ENCODE peak calls at places on chromosomes 6 and 20, in seven cellular contexts. R, V, L, W, F, S and Y are unnamed samples.
A peak's percentile ranks its signal among the peaks of the same experiment; 100 is the strongest.

GRCh38 chr6:90175627-90176538 is 120.8 kb downstream of the BACH2 start:
- DNase-seq in R (no peak), V (no peak), L (no peak), W (no peak), F (no peak), S (no peak), Y (no peak)

GRCh38 chr20:57469418-57470211 is 55.3 kb downstream of the CTCFL start:
- DNase-seq in R (no peak), V (no peak), L (no peak), W (no peak), F (no peak), S (peak; percentile 84), Y (no peak)

GRCh38 chr20:31663838-31664695 is 26.4 kb downstream of the COX4I2 start:
- DNase-seq in R (peak; percentile 79), V (no peak), L (no peak), W (no peak), F (no peak), S (no peak), Y (no peak)

GRCh38 chr20:50587291-50587961 is 77.2 kb downstream of the PTPN1 start:
- DNase-seq in R (no peak), V (no peak), L (no peak), W (no peak), F (no peak), S (no peak), Y (no peak)

GRCh38 chr6:110360671-110361070 is 2.5 kb upstream of the METTL24 start:
- DNase-seq in R (no peak), V (no peak), L (no peak), W (no peak), F (no peak), S (no peak), Y (no peak)

GRCh38 chr20:49593441-49594142 is 25.7 kb upstream of the PTGIS start:
- DNase-seq in R (no peak), V (no peak), L (no peak), W (no peak), F (no peak), S (no peak), Y (no peak)

GRCh38 chr6:49202923-49203322 is 260.1 kb downstream of the MMUT start:
- DNase-seq in R (no peak), V (no peak), L (no peak), W (no peak), F (no peak), S (no peak), Y (no peak)

GRCh38 chr6:15413558-15414257 is 167.8 kb downstream of the JARID2 start:
- DNase-seq in R (no peak), V (no peak), L (no peak), W (no peak), F (no peak), S (no peak), Y (peak; percentile 53)

GRCh38 chr6:20542927-20543602 is 8.8 kb downstream of the CDKAL1 start:
- DNase-seq in R (no peak), V (no peak), L (peak; percentile 77), W (peak; percentile 90), F (no peak), S (no peak), Y (no peak)

GRCh38 chr20:57535297-57535696 is 10.4 kb upstream of the CTCFL start:
- DNase-seq in R (no peak), V (no peak), L (no peak), W (no peak), F (no peak), S (no peak), Y (no peak)

GRCh38 chr6:165725201-165725600 is 62.2 kb upstream of the PDE10A start:
- DNase-seq in R (no peak), V (no peak), L (no peak), W (no peak), F (no peak), S (no peak), Y (no peak)

GRCh38 chr20:25039697-25040437 is 18.1 kb downstream of the ACSS1 start:
- DNase-seq in R (peak; percentile 61), V (peak; percentile 94), L (no peak), W (peak; percentile 67), F (peak; percentile 87), S (peak; percentile 92), Y (no peak)

GRCh38 chr20:36214684-36215256 is 21.5 kb upstream of the AAR2 start:
- DNase-seq in R (peak; percentile 20), V (no peak), L (peak; percentile 22), W (peak; percentile 19), F (no peak), S (no peak), Y (peak; percentile 52)

GRCh38 chr6:28710466-28711191 is 184.9 kb downstream of the GPX5 start:
- DNase-seq in R (peak; percentile 48), V (no peak), L (peak; percentile 91), W (no peak), F (no peak), S (no peak), Y (no peak)

GRCh38 chr6:70411948-70412796 is 1.1 kb upstream of the FAM135A start:
- DNase-seq in R (no peak), V (no peak), L (no peak), W (no peak), F (no peak), S (no peak), Y (no peak)

GRCh38 chr6:42692151-42692911 is 30.1 kb downstream of the PRPH2 start:
- DNase-seq in R (no peak), V (no peak), L (no peak), W (peak; percentile 60), F (no peak), S (peak; percentile 55), Y (no peak)

GRCh38 chr20:59125909-59126308 is 37.7 kb upstream of the ZNF831 start:
- DNase-seq in R (no peak), V (no peak), L (no peak), W (no peak), F (no peak), S (no peak), Y (no peak)

GRCh38 chr6:105077592-105078463 is 102.0 kb downstream of the POPDC3 start:
- DNase-seq in R (peak; percentile 57), V (no peak), L (no peak), W (peak; percentile 72), F (no peak), S (no peak), Y (no peak)

GRCh38 chr20:792248-792647 is 23.9 kb upstream of the SLC52A3 start:
- DNase-seq in R (no peak), V (no peak), L (no peak), W (no peak), F (no peak), S (no peak), Y (no peak)
- H3K27me3 ChIP-seq in R (no peaks in the 10 kb centered on the region), V (no peaks in the 10 kb centered on the region), L (peaks cover 11% of the 10 kb centered on the region), W (no peaks in the 10 kb centered on the region), F (no peaks in the 10 kb centered on the region), S (no peaks in the 10 kb centered on the region), Y (no peaks in the 10 kb centered on the region)

DNA sequence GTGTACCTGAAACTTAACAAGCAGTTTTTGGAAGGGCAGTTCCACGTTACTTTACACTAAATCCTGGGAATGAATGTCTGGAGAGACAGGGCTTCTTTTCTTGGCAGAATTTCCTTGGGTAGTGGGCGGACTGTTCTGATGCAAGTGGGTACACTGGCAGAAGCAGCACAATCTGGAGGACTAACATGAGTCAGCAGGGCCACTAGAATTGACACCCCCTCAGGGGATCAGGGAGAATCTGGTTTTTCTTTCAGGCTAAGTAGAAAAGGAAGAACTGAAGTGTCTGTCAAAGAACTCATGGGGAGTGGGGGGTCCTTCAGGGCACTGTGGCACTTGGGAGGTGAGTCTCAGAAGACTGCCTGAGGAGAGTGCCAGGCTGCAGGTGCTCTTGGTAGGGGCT is 34.6 kb downstream of the PANK2 start:
- DNase-seq in R (no peak), V (no peak), L (no peak), W (no peak), F (no peak), S (no peak), Y (no peak)
- H3K36me3 ChIP-seq in R (no peaks in the 10 kb centered on the region), V (peaks cover 55% of the 10 kb centered on the region), L (peaks cover 9% of the 10 kb centered on the region), W (peaks cover 20% of the 10 kb centered on the region), F (no peaks in the 10 kb centered on the region), S (peaks cover 70% of the 10 kb centered on the region), Y (peaks cover 70% of the 10 kb centered on the region)

DNA sequence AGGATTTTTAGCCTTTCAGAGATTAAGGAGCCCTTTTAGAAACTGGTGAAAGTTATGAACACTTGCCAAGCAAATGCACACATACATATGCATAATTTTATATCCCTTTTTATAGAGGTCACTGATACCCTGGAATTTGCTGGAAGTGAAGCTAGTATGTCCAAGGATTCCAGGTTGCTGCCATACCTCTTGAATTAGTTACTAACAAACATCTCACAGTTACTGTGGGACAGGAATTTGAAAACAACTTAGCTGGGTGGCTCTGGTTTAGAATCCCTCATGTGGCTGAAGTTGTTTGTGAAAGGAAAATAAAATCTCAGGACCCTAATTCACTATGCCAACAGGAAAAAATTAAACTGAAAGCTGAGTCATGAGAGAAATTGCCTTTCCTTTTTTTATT is 75.8 kb downstream of the UBE3D start:
- DNase-seq in R (no peak), V (no peak), L (no peak), W (peak; percentile 51), F (no peak), S (no peak), Y (no peak)
- TF ChIP-seq CTCF in R (no peak), V (no peak), L (no peak), W (no peak), F (no peak), S (no peak), Y (no peak)

GRCh38 chr20:34511891-34512265 is 4.3 kb upstream of the DYNLRB1 start:
- DNase-seq in R (no peak), V (no peak), L (no peak), W (no peak), F (no peak), S (no peak), Y (no peak)
- H3K27me3 ChIP-seq in R (no peaks in the 10 kb centered on the region), V (no peaks in the 10 kb centered on the region), L (no peaks in the 10 kb centered on the region), W (no peaks in the 10 kb centered on the region), F (no peaks in the 10 kb centered on the region), S (no peaks in the 10 kb centered on the region), Y (no peaks in the 10 kb centered on the region)

DNA sequence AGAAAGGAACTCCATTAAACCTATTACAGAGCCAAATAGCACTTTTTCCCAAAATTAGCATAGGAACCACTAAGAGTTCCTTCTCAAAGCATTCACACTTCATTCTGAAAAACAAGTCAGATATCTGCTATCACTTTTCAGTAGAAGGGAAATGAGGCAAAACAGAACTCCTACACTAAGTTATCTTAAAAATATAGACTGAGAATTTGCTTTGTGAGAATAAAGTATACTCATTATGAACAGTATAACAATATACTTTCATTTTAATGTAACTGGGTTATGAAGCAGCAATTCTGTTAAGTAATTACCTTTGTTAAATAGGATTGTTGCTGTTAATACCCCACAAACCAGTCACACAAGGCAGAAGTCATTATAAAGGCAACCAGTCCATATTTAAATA is 8.7 kb downstream of the MTRF1L start:
- DNase-seq in R (no peak), V (no peak), L (no peak), W (no peak), F (no peak), S (no peak), Y (no peak)
- H3K36me3 ChIP-seq in R (no peaks in the 10 kb centered on the region), V (peaks cover 65% of the 10 kb centered on the region), L (peaks cover 65% of the 10 kb centered on the region), W (peaks cover 18% of the 10 kb centered on the region), F (no peaks in the 10 kb centered on the region), S (peaks cover 90% of the 10 kb centered on the region), Y (peaks cover 78% of the 10 kb centered on the region)